ENCODE peak calls at places on chromosomes 4 and X, in eight cellular contexts. One of them, this sample, is unnamed.

GRCh38 chr4:1206299-1207156 is 34.1 kb upstream of the SPON2 start:
- DNase-seq in 8988T: peak
- DNase-seq in mucosa of descending colon: no peak
- DNase-seq in AG20443: no peak
- DNase-seq in GM10248: no peak
- DNase-seq in dermis microvascular lymphatic vessel endothelial cell: no peak
- DNase-seq in anterior cingulate cortex: no peak
- DNase-seq in NB4: no peak
- DNase-seq in this sample: no peak

GRCh38 chrX:13048265-13048664 is 3.8 kb upstream of the FAM9C start:
- DNase-seq in dermis microvascular lymphatic vessel endothelial cell: peak
- DNase-seq in 8988T: no peak
- DNase-seq in AG20443: no peak
- DNase-seq in mucosa of descending colon: no peak
- DNase-seq in NB4: no peak
- DNase-seq in GM10248: no peak
- DNase-seq in anterior cingulate cortex: no peak
- DNase-seq in this sample: no peak

GRCh38 chr4:5654791-5655190 is 53.6 kb downstream of the EVC2 start:
- DNase-seq in GM10248: no peak
- DNase-seq in AG20443: no peak
- DNase-seq in NB4: no peak
- DNase-seq in 8988T: no peak
- DNase-seq in mucosa of descending colon: no peak
- DNase-seq in anterior cingulate cortex: peak
- DNase-seq in dermis microvascular lymphatic vessel endothelial cell: no peak
- DNase-seq in this sample: no peak

GRCh38 chrX:106927023-106927422 is 6.8 kb downstream of the CLDN2 start:
- DNase-seq in AG20443: no peak
- DNase-seq in anterior cingulate cortex: no peak
- DNase-seq in GM10248: no peak
- DNase-seq in mucosa of descending colon: no peak
- DNase-seq in dermis microvascular lymphatic vessel endothelial cell: no peak
- DNase-seq in 8988T: no peak
- DNase-seq in NB4: no peak
- DNase-seq in this sample: no peak

GRCh38 chr4:159077702-159078495 is 25.0 kb upstream of the RAPGEF2 start:
- DNase-seq in 8988T: no peak
- DNase-seq in NB4: no peak
- DNase-seq in AG20443: no peak
- DNase-seq in GM10248: peak
- DNase-seq in mucosa of descending colon: no peak
- DNase-seq in anterior cingulate cortex: no peak
- DNase-seq in dermis microvascular lymphatic vessel endothelial cell: peak
- DNase-seq in this sample: no peak

GRCh38 chr4:71392109-71392508 is 53.3 kb downstream of the SLC4A4 start:
- DNase-seq in GM10248: no peak
- DNase-seq in mucosa of descending colon: no peak
- DNase-seq in AG20443: no peak
- DNase-seq in 8988T: no peak
- DNase-seq in anterior cingulate cortex: no peak
- DNase-seq in NB4: no peak
- DNase-seq in dermis microvascular lymphatic vessel endothelial cell: no peak
- DNase-seq in this sample: no peak

GRCh38 chrX:149499766-149500165 is 5.3 kb downstream of the IDS start:
- DNase-seq in AG20443: no peak
- DNase-seq in mucosa of descending colon: no peak
- DNase-seq in GM10248: no peak
- DNase-seq in anterior cingulate cortex: no peak
- DNase-seq in dermis microvascular lymphatic vessel endothelial cell: no peak
- DNase-seq in NB4: no peak
- DNase-seq in 8988T: no peak
- DNase-seq in this sample: no peak

GRCh38 chr4:40205259-40206198 is 8.7 kb downstream of the RHOH start:
- DNase-seq in AG20443: no peak
- DNase-seq in GM10248: peak
- DNase-seq in NB4: peak
- DNase-seq in mucosa of descending colon: no peak
- DNase-seq in 8988T: no peak
- DNase-seq in dermis microvascular lymphatic vessel endothelial cell: no peak
- DNase-seq in anterior cingulate cortex: no peak
- DNase-seq in this sample: no peak

GRCh38 chr4:155608231-155608885 is 58.3 kb upstream of the GUCY1A1 start:
- DNase-seq in GM10248: no peak
- DNase-seq in NB4: no peak
- DNase-seq in mucosa of descending colon: no peak
- DNase-seq in 8988T: no peak
- DNase-seq in AG20443: no peak
- DNase-seq in dermis microvascular lymphatic vessel endothelial cell: no peak
- DNase-seq in anterior cingulate cortex: no peak
- DNase-seq in this sample: no peak

GRCh38 chr4:61200195-61200990 is at the start of gene ADGRL3:
- DNase-seq in 8988T: no peak
- DNase-seq in anterior cingulate cortex: peak
- DNase-seq in NB4: no peak
- DNase-seq in mucosa of descending colon: peak
- DNase-seq in dermis microvascular lymphatic vessel endothelial cell: no peak
- DNase-seq in GM10248: peak
- DNase-seq in AG20443: peak
- DNase-seq in this sample: no peak

GRCh38 chr4:88247148-88247547 is 37.2 kb downstream of the PPM1K start:
- DNase-seq in anterior cingulate cortex: no peak
- DNase-seq in NB4: no peak
- DNase-seq in 8988T: no peak
- DNase-seq in mucosa of descending colon: no peak
- DNase-seq in AG20443: no peak
- DNase-seq in GM10248: no peak
- DNase-seq in dermis microvascular lymphatic vessel endothelial cell: no peak
- DNase-seq in this sample: no peak

GRCh38 chr4:186727149-186727976 is 3.7 kb upstream of the FAT1 start:
- DNase-seq in NB4: no peak
- DNase-seq in mucosa of descending colon: no peak
- DNase-seq in 8988T: no peak
- DNase-seq in AG20443: no peak
- DNase-seq in anterior cingulate cortex: no peak
- DNase-seq in dermis microvascular lymphatic vessel endothelial cell: no peak
- DNase-seq in GM10248: no peak
- DNase-seq in this sample: no peak

GRCh38 chr4:43886196-43886595 is 562.4 kb downstream of the KCTD8 start:
- DNase-seq in dermis microvascular lymphatic vessel endothelial cell: no peak
- DNase-seq in mucosa of descending colon: no peak
- DNase-seq in AG20443: no peak
- DNase-seq in 8988T: no peak
- DNase-seq in NB4: no peak
- DNase-seq in GM10248: no peak
- DNase-seq in anterior cingulate cortex: no peak
- DNase-seq in this sample: no peak

GRCh38 chrX:136260801-136261200 is 9.6 kb upstream of the MAP7D3 start:
- DNase-seq in AG20443: peak
- DNase-seq in 8988T: no peak
- DNase-seq in dermis microvascular lymphatic vessel endothelial cell: peak
- DNase-seq in GM10248: no peak
- DNase-seq in anterior cingulate cortex: no peak
- DNase-seq in mucosa of descending colon: no peak
- DNase-seq in NB4: no peak
- DNase-seq in this sample: peak

GRCh38 chr4:47662975-47663374 is 174.9 kb downstream of the CORIN start:
- DNase-seq in dermis microvascular lymphatic vessel endothelial cell: peak
- DNase-seq in 8988T: no peak
- DNase-seq in NB4: peak
- DNase-seq in mucosa of descending colon: peak
- DNase-seq in anterior cingulate cortex: no peak
- DNase-seq in AG20443: no peak
- DNase-seq in GM10248: no peak
- DNase-seq in this sample: no peak

GRCh38 chr4:121221608-121222007 is 57.5 kb upstream of the TNIP3 start:
- DNase-seq in anterior cingulate cortex: no peak
- DNase-seq in mucosa of descending colon: no peak
- DNase-seq in NB4: no peak
- DNase-seq in 8988T: no peak
- DNase-seq in GM10248: no peak
- DNase-seq in AG20443: no peak
- DNase-seq in dermis microvascular lymphatic vessel endothelial cell: no peak
- DNase-seq in this sample: no peak

GRCh38 chrX:135411893-135412292 is 9.9 kb upstream of the SMIM10L2A start:
- DNase-seq in anterior cingulate cortex: no peak
- DNase-seq in NB4: peak
- DNase-seq in AG20443: no peak
- DNase-seq in 8988T: no peak
- DNase-seq in GM10248: no peak
- DNase-seq in mucosa of descending colon: no peak
- DNase-seq in dermis microvascular lymphatic vessel endothelial cell: no peak
- DNase-seq in this sample: no peak

GRCh38 chr4:74751856-74752255 is 42.5 kb downstream of the BTC start:
- DNase-seq in AG20443: no peak
- DNase-seq in GM10248: no peak
- DNase-seq in anterior cingulate cortex: no peak
- DNase-seq in NB4: no peak
- DNase-seq in 8988T: no peak
- DNase-seq in dermis microvascular lymphatic vessel endothelial cell: no peak
- DNase-seq in mucosa of descending colon: no peak
- DNase-seq in this sample: no peak

GRCh38 chrX:37378399-37378798 is 29.2 kb downstream of the PRRG1 start:
- DNase-seq in mucosa of descending colon: no peak
- DNase-seq in 8988T: no peak
- DNase-seq in AG20443: no peak
- DNase-seq in GM10248: no peak
- DNase-seq in NB4: no peak
- DNase-seq in dermis microvascular lymphatic vessel endothelial cell: peak
- DNase-seq in anterior cingulate cortex: no peak
- DNase-seq in this sample: no peak

GRCh38 chr4:68736813-68737212 is 66.4 kb upstream of the UGT2B15 start:
- DNase-seq in dermis microvascular lymphatic vessel endothelial cell: no peak
- DNase-seq in NB4: no peak
- DNase-seq in 8988T: no peak
- DNase-seq in anterior cingulate cortex: no peak
- DNase-seq in GM10248: no peak
- DNase-seq in AG20443: no peak
- DNase-seq in mucosa of descending colon: no peak
- DNase-seq in this sample: no peak

GRCh38 chr4:137641554-137641953 is 109.3 kb upstream of the PCDH18 start:
- DNase-seq in GM10248: no peak
- DNase-seq in dermis microvascular lymphatic vessel endothelial cell: no peak
- DNase-seq in anterior cingulate cortex: no peak
- DNase-seq in mucosa of descending colon: no peak
- DNase-seq in AG20443: peak
- DNase-seq in 8988T: no peak
- DNase-seq in NB4: no peak
- DNase-seq in this sample: peak

GRCh38 chr4:122712782-122713181 is 19.7 kb upstream of the BBS12 start:
- DNase-seq in 8988T: no peak
- DNase-seq in AG20443: no peak
- DNase-seq in NB4: peak
- DNase-seq in GM10248: no peak
- DNase-seq in anterior cingulate cortex: no peak
- DNase-seq in dermis microvascular lymphatic vessel endothelial cell: no peak
- DNase-seq in mucosa of descending colon: no peak
- DNase-seq in this sample: no peak

GRCh38 chrX:139930923-139931645 is 1.8 kb downstream of the ATP11C start:
- DNase-seq in mucosa of descending colon: peak
- DNase-seq in AG20443: peak
- DNase-seq in 8988T: no peak
- DNase-seq in anterior cingulate cortex: no peak
- DNase-seq in NB4: peak
- DNase-seq in GM10248: peak
- DNase-seq in dermis microvascular lymphatic vessel endothelial cell: peak
- DNase-seq in this sample: no peak

GRCh38 chr4:1345905-1346780 is 865 bp upstream of the UVSSA start:
- DNase-seq in NB4: peak
- DNase-seq in mucosa of descending colon: peak
- DNase-seq in 8988T: no peak
- DNase-seq in dermis microvascular lymphatic vessel endothelial cell: peak
- DNase-seq in GM10248: peak
- DNase-seq in anterior cingulate cortex: no peak
- DNase-seq in AG20443: peak
- DNase-seq in this sample: no peak

GRCh38 chr4:136012250-136012649 is 1520.0 kb downstream of the PCDH18 start:
- DNase-seq in mucosa of descending colon: no peak
- DNase-seq in GM10248: no peak
- DNase-seq in AG20443: no peak
- DNase-seq in 8988T: no peak
- DNase-seq in dermis microvascular lymphatic vessel endothelial cell: no peak
- DNase-seq in NB4: no peak
- DNase-seq in anterior cingulate cortex: no peak
- DNase-seq in this sample: no peak